ENCODE peak calls at places on chromosomes 16 and 17, in eight cellular contexts. U is cardiac muscle cell; A is ascending aorta; G is endothelial cell of umbilical vein; P is effector memory CD4-positive, alpha-beta T cell; E is OCI-LY7; Z is MM.1S; S is pancreas. Q is an unnamed sample.

GRCh38 chr16:50517450-50518252 is 30.5 kb upstream of the NKD1 start:
- DNase-seq in P (no peak), U (no peak), A (no peak), Z (no peak), S (no peak), E (no peak), G (no peak), Q (no peak)

GRCh38 chr16:58511933-58512815 is 3.1 kb upstream of the SETD6 start:
- DNase-seq in S (peak; percentile 77), P (peak; percentile 73), G (peak; percentile 51), A (no peak), U (peak; percentile 72), E (peak; percentile 84), Z (peak; percentile 69), Q (peak; percentile 69)

GRCh38 chr17:76593338-76593737 is 7.7 kb upstream of the ST6GALNAC2 start:
- DNase-seq in G (no peak), A (no peak), U (no peak), Z (no peak), S (no peak), E (no peak), P (no peak), Q (no peak)

GRCh38 chr16:83917152-83918120 is 18.5 kb downstream of the MLYCD start:
- DNase-seq in P (no peak), G (no peak), A (no peak), E (no peak), S (no peak), Z (no peak), U (no peak), Q (no peak)

GRCh38 chr17:5249615-5250014 is 15.0 kb upstream of the SCIMP start:
- DNase-seq in G (peak; percentile 75), E (peak; percentile 89), P (peak; percentile 41), A (no peak), Z (peak; percentile 79), S (peak; percentile 31), U (peak; percentile 90), Q (peak; percentile 64)

GRCh38 chr16:61128545-61129323 is 907.5 kb downstream of the CDH8 start:
- DNase-seq in U (no peak), P (no peak), S (no peak), A (no peak), E (no peak), Z (no peak), G (no peak), Q (no peak)

GRCh38 chr17:77233127-77233526 is 92.4 kb downstream of the SEC14L1 start:
- DNase-seq in G (no peak), Z (no peak), S (no peak), E (no peak), U (no peak), P (no peak), A (no peak), Q (no peak)

GRCh38 chr17:17824119-17824779 is 12.5 kb downstream of the SREBF1 start:
- DNase-seq in S (no peak), Z (no peak), U (no peak), P (no peak), A (no peak), G (no peak), E (peak; percentile 28), Q (peak; percentile 64)

GRCh38 chr17:32536736-32537646 is 50.2 kb downstream of the CDK5R1 start:
- DNase-seq in E (no peak), S (no peak), U (peak; percentile 87), P (no peak), Z (no peak), A (no peak), G (peak; percentile 70), Q (no peak)

GRCh38 chr16:58636474-58636873 is 6.8 kb upstream of the CNOT1 start:
- DNase-seq in Z (no peak), S (no peak), E (no peak), P (no peak), G (no peak), A (no peak), U (no peak), Q (no peak)

GRCh38 chr17:59839646-59840328 is 53.0 kb downstream of the TUBD1 start:
- DNase-seq in G (no peak), A (no peak), P (no peak), Z (no peak), S (no peak), E (no peak), U (peak; percentile 71), Q (no peak)

GRCh38 chr16:75750516-75750915 is 24.2 kb upstream of the CPHXL start:
- DNase-seq in E (no peak), Z (no peak), A (no peak), P (no peak), S (no peak), U (no peak), G (no peak), Q (no peak)

GRCh38 chr16:75742424-75743047 is 16.2 kb upstream of the CPHXL start:
- DNase-seq in A (no peak), S (no peak), P (no peak), Z (no peak), G (no peak), E (peak; percentile 55), U (no peak), Q (no peak)

GRCh38 chr16:75745823-75746222 is 19.5 kb upstream of the CPHXL start:
- DNase-seq in P (no peak), E (no peak), G (no peak), U (no peak), A (no peak), Z (no peak), S (no peak), Q (no peak)

GRCh38 chr16:75745242-75745641 is 19.0 kb upstream of the CPHXL start:
- DNase-seq in G (no peak), S (no peak), A (no peak), P (no peak), E (no peak), Z (no peak), U (no peak), Q (no peak)
- H3K9me3 ChIP-seq in G (no peaks in the 10 kb centered on the region), S (no peaks in the 10 kb centered on the region), A (no peaks in the 10 kb centered on the region), P (no peaks in the 10 kb centered on the region), E (peaks cover 36% of the 10 kb centered on the region), Z (no peaks in the 10 kb centered on the region), U (peaks cover 9% of the 10 kb centered on the region), Q (no peaks in the 10 kb centered on the region)

GRCh38 chr16:14302399-14303181 is 231.5 kb downstream of the MRTFB start:
- DNase-seq in P (no peak), A (no peak), E (peak; percentile 57), G (peak; percentile 18), Z (no peak), S (peak; percentile 54), U (no peak), Q (peak; percentile 33)

GRCh38 chr16:14303182-14303618 is 232.1 kb downstream of the MRTFB start:
- DNase-seq in Z (no peak), G (no peak), U (peak; percentile 49), S (no peak), A (no peak), P (no peak), E (no peak), Q (no peak)

GRCh38 chr16:14302031-14302398 is 230.9 kb downstream of the MRTFB start:
- DNase-seq in U (peak; percentile 86), Z (peak; percentile 74), G (peak; percentile 26), E (peak; percentile 84), S (peak; percentile 70), P (no peak), A (no peak), Q (no peak)

GRCh38 chr16:14304891-14305459 is 233.9 kb downstream of the MRTFB start:
- DNase-seq in P (no peak), U (no peak), A (no peak), G (no peak), S (no peak), E (no peak), Z (no peak), Q (no peak)

GRCh38 chr16:14303654-14304394 is 232.7 kb downstream of the MRTFB start:
- DNase-seq in P (no peak), A (no peak), S (peak; percentile 65), Z (no peak), G (no peak), U (no peak), E (peak; percentile 46), Q (no peak)
- H3K4me3 ChIP-seq in P (no peak overlapping the region), A (peak overlapping the region; percentile 97), S (peak overlapping the region; percentile 87), Z (peak overlapping the region; percentile 89), G (peak overlapping the region; percentile 80), U (peak overlapping the region; percentile 90), E (peak overlapping the region; percentile 99), Q (peak overlapping the region; percentile 17)

DNA sequence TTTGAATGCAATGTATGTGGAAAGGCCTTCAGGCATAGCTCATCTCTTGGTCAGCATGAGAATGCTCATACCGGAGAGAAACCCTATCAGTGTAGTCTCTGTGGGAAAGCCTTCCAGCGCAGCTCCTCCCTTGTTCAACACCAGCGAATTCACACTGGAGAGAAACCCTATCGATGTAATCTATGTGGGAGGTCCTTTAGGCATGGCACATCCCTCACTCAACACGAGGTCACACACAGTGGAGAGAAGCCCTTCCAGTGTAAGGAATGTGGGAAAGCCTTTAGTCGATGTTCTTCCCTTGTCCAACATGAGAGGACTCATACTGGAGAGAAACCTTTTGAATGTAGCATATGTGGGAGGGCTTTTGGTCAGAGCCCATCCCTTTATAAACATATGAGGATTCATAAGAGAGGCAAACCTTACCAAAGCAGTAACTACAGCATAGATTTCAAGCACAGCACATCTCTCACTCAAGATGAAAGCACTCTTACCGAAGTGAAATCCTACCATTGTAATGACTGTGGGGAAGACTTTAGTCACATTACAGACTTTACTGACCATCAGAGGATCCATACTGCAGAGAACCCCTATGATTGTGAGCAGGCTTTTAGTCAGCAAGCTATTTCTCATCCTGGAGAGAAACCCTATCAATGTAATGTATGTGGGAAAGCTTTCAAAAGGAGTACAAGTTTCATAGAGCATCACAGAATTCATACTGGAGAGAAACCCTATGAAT is 24.7 kb downstream of the ZFP90 start:
- DNase-seq in P (no peak), G (no peak), Z (no peak), S (no peak), E (no peak), A (no peak), U (no peak), Q (no peak)
- H3K9me3 ChIP-seq in P (peaks cover 68% of the 10 kb centered on the region), G (peaks cover 60% of the 10 kb centered on the region), Z (peaks cover 3% of the 10 kb centered on the region), S (no peaks in the 10 kb centered on the region), E (peaks cover 67% of the 10 kb centered on the region), A (peaks cover 91% of the 10 kb centered on the region), U (peaks cover 43% of the 10 kb centered on the region), Q (peaks cover 89% of the 10 kb centered on the region)

GRCh38 chr16:2856686-2857450 is 1.1 kb downstream of the PRSS22 start:
- DNase-seq in A (no peak), Z (no peak), E (no peak), S (no peak), U (no peak), P (no peak), G (no peak), Q (no peak)
- H3K4me3 ChIP-seq in A (no peak overlapping the region), Z (no peak overlapping the region), E (no peak overlapping the region), S (peak overlapping the region; percentile 36), U (no peak overlapping the region), P (no peak overlapping the region), G (no peak overlapping the region), Q (no peak overlapping the region)

GRCh38 chr17:38355256-38355655 is 3.6 kb downstream of the SOCS7 start:
- DNase-seq in G (no peak), E (no peak), S (no peak), U (no peak), A (no peak), Z (no peak), P (no peak), Q (no peak)
- H3K9me3 ChIP-seq in G (no peaks in the 10 kb centered on the region), E (no peaks in the 10 kb centered on the region), S (no peaks in the 10 kb centered on the region), U (no peaks in the 10 kb centered on the region), A (no peaks in the 10 kb centered on the region), Z (no peaks in the 10 kb centered on the region), P (no peaks in the 10 kb centered on the region), Q (no peaks in the 10 kb centered on the region)

Q was measured in CD8-positive, alpha-beta memory T cell.